ENCODE peak calls at places on chromosomes 3 and 15, in seven cellular contexts. Z, J, D, P, O, Y and C are unnamed samples.
A peak's percentile ranks its signal among the peaks of the same experiment; 100 is the strongest.

GRCh38 chr3:154794383-154794782 is 285.7 kb upstream of the MME start:
- DNase-seq in Z (no peak), J (peak; percentile 44), D (no peak), P (no peak), O (no peak), Y (no peak), C (no peak)

GRCh38 chr15:88262064-88262463 is 5.5 kb upstream of the NTRK3 start:
- DNase-seq in Z (no peak), J (no peak), D (no peak), P (no peak), O (no peak), Y (no peak), C (no peak)

GRCh38 chr3:29152379-29152778 is 128.5 kb upstream of the RBMS3 start:
- DNase-seq in Z (peak; percentile 60), J (no peak), D (no peak), P (peak; percentile 28), O (no peak), Y (no peak), C (peak; percentile 39)

GRCh38 chr3:8996681-8997121 is 33.4 kb upstream of the RAD18 start:
- DNase-seq in Z (peak; percentile 64), J (peak; percentile 68), D (no peak), P (peak; percentile 66), O (no peak), Y (peak; percentile 52), C (no peak)

GRCh38 chr3:126113733-126114132 is 29.8 kb upstream of the SLC41A3 start:
- DNase-seq in Z (peak; percentile 58), J (peak; percentile 32), D (no peak), P (peak; percentile 34), O (no peak), Y (no peak), C (no peak)

GRCh38 chr3:187265461-187265955 is 26.0 kb downstream of the MASP1 start:
- DNase-seq in Z (no peak), J (no peak), D (no peak), P (no peak), O (no peak), Y (peak; percentile 17), C (no peak)

GRCh38 chr3:177441813-177442646 is 244.7 kb upstream of the TBL1XR1 start:
- DNase-seq in Z (no peak), J (peak; percentile 40), D (no peak), P (no peak), O (peak; percentile 85), Y (no peak), C (no peak)

GRCh38 chr3:97940034-97940433 is 32.2 kb downstream of the RIOX2 start:
- DNase-seq in Z (peak; percentile 45), J (no peak), D (peak; percentile 0), P (peak; percentile 53), O (no peak), Y (no peak), C (peak; percentile 19)

GRCh38 chr3:124714218-124714853 is 15.9 kb upstream of the UMPS start:
- DNase-seq in Z (no peak), J (peak; percentile 47), D (no peak), P (no peak), O (no peak), Y (no peak), C (no peak)

GRCh38 chr3:151584603-151585002 is 123.7 kb upstream of the IGSF10 start:
- DNase-seq in Z (peak; percentile 18), J (no peak), D (no peak), P (no peak), O (no peak), Y (no peak), C (no peak)

GRCh38 chr3:77411990-77412389 is 372.1 kb downstream of the ROBO2 start:
- DNase-seq in Z (no peak), J (peak; percentile 68), D (no peak), P (no peak), O (no peak), Y (no peak), C (peak; percentile 50)

GRCh38 chr3:38460377-38461085 is 6.8 kb downstream of the ACVR2B start:
- DNase-seq in Z (no peak), J (no peak), D (no peak), P (no peak), O (no peak), Y (no peak), C (no peak)

GRCh38 chr3:38458796-38459498 is 5.3 kb downstream of the ACVR2B start:
- DNase-seq in Z (no peak), J (no peak), D (no peak), P (no peak), O (no peak), Y (no peak), C (peak; percentile 66)

GRCh38 chr3:38461086-38461390 is 7.3 kb downstream of the ACVR2B start:
- DNase-seq in Z (no peak), J (no peak), D (no peak), P (no peak), O (no peak), Y (no peak), C (no peak)

GRCh38 chr3:38457111-38458003 is 3.7 kb downstream of the ACVR2B start:
- DNase-seq in Z (peak; percentile 33), J (no peak), D (no peak), P (no peak), O (no peak), Y (peak; percentile 28), C (no peak)

GRCh38 chr3:38459499-38460048 is 5.9 kb downstream of the ACVR2B start:
- DNase-seq in Z (no peak), J (no peak), D (no peak), P (no peak), O (no peak), Y (no peak), C (no peak)
- TF ChIP-seq EZH2phosphoT487 in Z (no peak), J (no peak), D (no peak), P (no peak), O (no peak), Y (no peak), C (no peak)

GRCh38 chr15:66252411-66253295 is 897 bp downstream of the MEGF11 start:
- DNase-seq in Z (peak; percentile 78), J (peak; percentile 76), D (peak; percentile 27), P (peak; percentile 87), O (peak; percentile 27), Y (peak; percentile 80), C (peak; percentile 53)

GRCh38 chr15:66251790-66252355 is 1.7 kb downstream of the MEGF11 start:
- DNase-seq in Z (peak; percentile 65), J (no peak), D (no peak), P (peak; percentile 65), O (no peak), Y (no peak), C (no peak)

GRCh38 chr15:66253643-66254363 is at the start of gene MEGF11:
- DNase-seq in Z (peak; percentile 87), J (peak; percentile 44), D (no peak), P (peak; percentile 72), O (no peak), Y (peak; percentile 44), C (peak; percentile 11)

GRCh38 chr15:66254364-66255292 is 1.1 kb upstream of the MEGF11 start:
- DNase-seq in Z (peak; percentile 77), J (no peak), D (no peak), P (peak; percentile 50), O (no peak), Y (no peak), C (no peak)

GRCh38 chr15:66253296-66253642 is 281 bp downstream of the MEGF11 start:
- DNase-seq in Z (no peak), J (no peak), D (no peak), P (no peak), O (no peak), Y (no peak), C (no peak)
- TF ChIP-seq EZH2 in Z (no peak), J (no peak), D (no peak), P (peak; percentile 1), O (no peak), Y (no peak), C (no peak)

GRCh38 chr15:32878849-32879795 is 161.3 kb downstream of the GREM1 start:
- DNase-seq in Z (no peak), J (peak; percentile 51), D (no peak), P (no peak), O (no peak), Y (no peak), C (no peak)
- TF ChIP-seq EZH2phosphoT487 in Z (no peak), J (no peak), D (no peak), P (no peak), O (no peak), Y (no peak), C (no peak)

DNA sequence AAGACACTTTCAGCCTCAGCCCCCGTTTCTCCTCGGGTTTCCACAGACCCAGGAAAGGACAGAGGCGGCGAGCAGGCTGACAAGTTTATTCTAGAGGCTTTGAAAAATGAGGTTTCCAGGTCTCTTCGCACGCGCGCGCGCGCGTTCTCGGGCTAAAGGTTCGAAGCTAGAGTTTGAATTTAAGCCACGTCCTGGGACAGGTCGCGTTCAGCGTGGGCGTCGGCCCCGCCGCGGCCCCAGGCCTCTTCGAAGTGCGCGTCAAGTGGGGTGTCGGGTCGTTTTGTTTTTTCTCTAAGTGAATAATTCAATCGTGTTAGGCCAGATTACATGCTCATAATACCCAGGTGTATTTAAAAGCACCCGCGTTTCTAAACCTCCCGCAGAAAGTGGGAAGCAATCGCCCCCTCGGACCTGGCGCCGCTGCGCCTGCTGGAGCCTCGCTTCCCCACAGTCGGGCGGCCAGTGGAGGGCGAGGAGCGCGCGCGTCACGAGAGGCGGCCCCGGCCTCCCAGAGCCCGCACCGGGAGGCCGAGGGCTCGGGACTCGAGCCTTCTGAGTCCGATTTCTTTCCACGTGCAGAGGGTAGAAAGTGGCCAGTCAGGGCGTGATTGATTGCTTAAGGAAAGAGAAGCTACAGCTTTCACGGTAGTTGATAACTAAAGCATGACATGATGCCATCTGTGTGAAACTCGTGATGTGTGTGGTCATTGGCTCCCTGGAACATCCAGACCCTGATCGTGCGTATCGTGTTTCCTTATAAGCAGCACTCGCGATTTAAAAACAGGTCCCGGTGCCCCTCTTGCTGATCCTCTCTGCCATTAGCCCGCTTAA is 15.8 kb upstream of the SOX2 start:
- DNase-seq in Z (no peak), J (peak; percentile 17), D (no peak), P (peak; percentile 63), O (no peak), Y (peak; percentile 32), C (no peak)
- TF ChIP-seq EZH2 in Z (peak; percentile 74), J (no peak), D (no peak), P (no peak), O (no peak), Y (peak; percentile 74), C (no peak)

GRCh38 chr15:70796516-70797310 is 33.4 kb upstream of the UACA start:
- DNase-seq in Z (no peak), J (no peak), D (no peak), P (no peak), O (no peak), Y (no peak), C (no peak)

GRCh38 chr15:70793694-70794093 is 30.3 kb upstream of the UACA start:
- DNase-seq in Z (no peak), J (no peak), D (no peak), P (no peak), O (no peak), Y (no peak), C (no peak)

GRCh38 chr15:70797464-70797863 is 34.1 kb upstream of the UACA start:
- DNase-seq in Z (no peak), J (no peak), D (no peak), P (no peak), O (no peak), Y (no peak), C (no peak)

GRCh38 chr15:70794596-70795310 is 31.4 kb upstream of the UACA start:
- DNase-seq in Z (no peak), J (peak; percentile 63), D (no peak), P (no peak), O (no peak), Y (no peak), C (no peak)

GRCh38 chr15:70795311-70795665 is 31.9 kb upstream of the UACA start:
- DNase-seq in Z (no peak), J (peak; percentile 95), D (peak; percentile 54), P (no peak), O (no peak), Y (peak; percentile 65), C (peak; percentile 90)
- TF ChIP-seq EZH2phosphoT487 in Z (no peak), J (no peak), D (no peak), P (no peak), O (no peak), Y (no peak), C (no peak)

GRCh38 chr3:2851835-2852234 is 258.3 kb downstream of the IL5RA start:
- DNase-seq in Z (no peak), J (no peak), D (no peak), P (no peak), O (no peak), Y (peak; percentile 13), C (no peak)
- TF ChIP-seq EZH2 in Z (no peak), J (no peak), D (no peak), P (no peak), O (no peak), Y (no peak), C (no peak)